ENCODE peak calls at places on chromosomes 5 and 9, in four cellular contexts. D, R, F and U are unnamed samples.

GRCh38 chr5:143641549-143641955 is 170.4 kb upstream of the HMHB1 start:
- DNase-seq in D (no peak), R (no peak), F (no peak), U (no peak)

GRCh38 chr5:436641-436975 is 6.4 kb upstream of the EXOC3 start:
- DNase-seq in D (no peak), R (no peak), F (no peak), U (no peak)

GRCh38 chr5:135497971-135498661 is 37.6 kb downstream of the NEUROG1 start:
- DNase-seq in D (no peak), R (no peak), F (no peak), U (no peak)

GRCh38 chr9:126650830-126651341 is 37.2 kb downstream of the LMX1B start:
- DNase-seq in D (no peak), R (no peak), F (no peak), U (no peak)

GRCh38 chr9:113649855-113650206 is 186.3 kb downstream of the RGS3 start:
- DNase-seq in D (no peak), R (no peak), F (no peak), U (no peak)

GRCh38 chr9:126451316-126451885 is 124.8 kb downstream of the MVB12B start:
- DNase-seq in D (no peak), R (no peak), F (no peak), U (no peak)

GRCh38 chr5:93279292-93279974 is 301.6 kb downstream of the NR2F1-AS1 start:
- DNase-seq in D (no peak), R (no peak), F (no peak), U (no peak)

GRCh38 chr5:9395736-9396135 is 150.1 kb downstream of the SEMA5A start:
- DNase-seq in D (no peak), R (no peak), F (no peak), U (no peak)

GRCh38 chr5:43204958-43205357 is 12.9 kb downstream of the NIM1K start:
- DNase-seq in D (no peak), R (no peak), F (no peak), U (no peak)

GRCh38 chr9:104831681-104832080 is 67.8 kb downstream of the NIPSNAP3B start:
- DNase-seq in D (no peak), R (no peak), F (no peak), U (no peak)

GRCh38 chr9:73038613-73039012 is 85.8 kb upstream of the ALDH1A1 start:
- DNase-seq in D (no peak), R (no peak), F (peak; percentile 22), U (peak; percentile 47)

GRCh38 chr5:59328801-59329296 is 564.7 kb downstream of the PDE4D start:
- DNase-seq in D (no peak), R (no peak), F (peak; percentile 10), U (no peak)

GRCh38 chr9:38344566-38345324 is 47.8 kb upstream of the ALDH1B1 start:
- DNase-seq in D (no peak), R (no peak), F (no peak), U (no peak)

GRCh38 chr5:78745985-78746384 is 97.4 kb upstream of the LHFPL2 start:
- DNase-seq in D (no peak), R (no peak), F (no peak), U (no peak)